ENCODE peak calls at places on chromosomes 7 and 10, in six cellular contexts. One of them, this sample, is unnamed.

GRCh38 chr10:43912469-43912868 is 263.8 kb upstream of the ZNF32 start:
- DNase-seq in AG04450: no peak
- DNase-seq in ovary: no peak
- DNase-seq in PC-3: no peak
- DNase-seq in D721Med: no peak
- DNase-seq in Peyer's patch: no peak
- DNase-seq in this sample: no peak

GRCh38 chr10:116017405-116017804 is 255.6 kb downstream of the GFRA1 start:
- DNase-seq in AG04450: no peak
- DNase-seq in ovary: no peak
- DNase-seq in PC-3: no peak
- DNase-seq in D721Med: no peak
- DNase-seq in Peyer's patch: no peak
- DNase-seq in this sample: no peak

GRCh38 chr10:119274519-119275045 is 67.2 kb downstream of the GRK5 start:
- DNase-seq in AG04450: no peak
- DNase-seq in ovary: no peak
- DNase-seq in PC-3: no peak
- DNase-seq in D721Med: no peak
- DNase-seq in Peyer's patch: no peak
- DNase-seq in this sample: no peak

GRCh38 chr7:136947347-136947746 is 78.9 kb downstream of the CHRM2 start:
- DNase-seq in AG04450: no peak
- DNase-seq in ovary: no peak
- DNase-seq in PC-3: peak
- DNase-seq in D721Med: no peak
- DNase-seq in Peyer's patch: no peak
- DNase-seq in this sample: peak

GRCh38 chr7:102393467-102393866 is 2.7 kb upstream of the PRKRIP1 start:
- DNase-seq in AG04450: no peak
- DNase-seq in ovary: no peak
- DNase-seq in PC-3: peak
- DNase-seq in D721Med: no peak
- DNase-seq in Peyer's patch: no peak
- DNase-seq in this sample: no peak

GRCh38 chr10:119940487-119940886 is 48.0 kb downstream of the SEC23IP start:
- DNase-seq in AG04450: no peak
- DNase-seq in ovary: no peak
- DNase-seq in PC-3: no peak
- DNase-seq in D721Med: no peak
- DNase-seq in Peyer's patch: no peak
- DNase-seq in this sample: no peak

GRCh38 chr7:40305229-40305628 is 170.4 kb downstream of the SUGCT start:
- DNase-seq in AG04450: no peak
- DNase-seq in ovary: no peak
- DNase-seq in PC-3: no peak
- DNase-seq in D721Med: no peak
- DNase-seq in Peyer's patch: no peak
- DNase-seq in this sample: no peak

GRCh38 chr7:32588657-32589056 is 93.4 kb downstream of the AVL9 start:
- DNase-seq in AG04450: no peak
- DNase-seq in ovary: no peak
- DNase-seq in PC-3: peak
- DNase-seq in D721Med: no peak
- DNase-seq in Peyer's patch: no peak
- DNase-seq in this sample: peak

GRCh38 chr7:101237206-101238067 is at the start of gene CLDN15:
- DNase-seq in AG04450: no peak
- DNase-seq in ovary: peak
- DNase-seq in PC-3: no peak
- DNase-seq in D721Med: peak
- DNase-seq in Peyer's patch: no peak
- DNase-seq in this sample: no peak

GRCh38 chr10:2885276-2885955 is 181.9 kb upstream of the PFKP start:
- DNase-seq in AG04450: no peak
- DNase-seq in ovary: no peak
- DNase-seq in PC-3: no peak
- DNase-seq in D721Med: no peak
- DNase-seq in Peyer's patch: no peak
- DNase-seq in this sample: no peak

GRCh38 chr10:78849731-78850130 is 219.0 kb upstream of the ZMIZ1 start:
- DNase-seq in AG04450: no peak
- DNase-seq in ovary: no peak
- DNase-seq in PC-3: no peak
- DNase-seq in D721Med: no peak
- DNase-seq in Peyer's patch: no peak
- DNase-seq in this sample: no peak

GRCh38 chr10:44171765-44172164 is 213.1 kb downstream of the CXCL12 start:
- DNase-seq in AG04450: no peak
- DNase-seq in ovary: no peak
- DNase-seq in PC-3: no peak
- DNase-seq in D721Med: no peak
- DNase-seq in Peyer's patch: no peak
- DNase-seq in this sample: no peak

GRCh38 chr7:6271091-6271658 is 1.2 kb downstream of the CYTH3 start:
- DNase-seq in AG04450: no peak
- DNase-seq in ovary: peak
- DNase-seq in PC-3: peak
- DNase-seq in D721Med: no peak
- DNase-seq in Peyer's patch: peak
- DNase-seq in this sample: peak

GRCh38 chr7:141275350-141275749 is 201.5 kb downstream of the TMEM178B start:
- DNase-seq in AG04450: no peak
- DNase-seq in ovary: no peak
- DNase-seq in PC-3: no peak
- DNase-seq in D721Med: no peak
- DNase-seq in Peyer's patch: no peak
- DNase-seq in this sample: no peak
- TF ChIP-seq CTCF in AG04450: no peak
- TF ChIP-seq CTCF in ovary: no peak
- TF ChIP-seq CTCF in PC-3: no peak
- TF ChIP-seq CTCF in D721Med: no peak
- TF ChIP-seq CTCF in Peyer's patch: no peak
- TF ChIP-seq CTCF in this sample: no peak

DNA sequence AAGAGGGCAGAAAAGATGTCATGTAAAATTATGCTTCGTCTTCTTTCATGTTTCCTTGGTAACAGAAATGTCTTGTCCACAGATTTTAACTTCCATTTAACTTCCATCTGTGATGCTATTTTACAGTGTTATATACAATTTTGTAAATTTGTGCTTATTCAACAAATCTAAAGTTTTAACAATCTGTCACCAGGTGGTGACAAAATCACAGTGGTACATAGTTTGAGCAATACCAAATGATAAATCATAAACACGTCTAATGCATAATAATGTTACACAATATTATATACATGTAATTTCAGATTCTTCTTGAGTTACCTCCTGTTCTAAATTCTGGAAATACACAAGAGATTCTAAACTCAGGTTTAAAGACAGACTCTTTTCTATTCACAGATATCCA is 784.4 kb upstream of the CELF2 start:
- DNase-seq in AG04450: no peak
- DNase-seq in ovary: no peak
- DNase-seq in PC-3: no peak
- DNase-seq in D721Med: no peak
- DNase-seq in Peyer's patch: no peak
- DNase-seq in this sample: peak
- TF ChIP-seq CTCF in AG04450: no peak
- TF ChIP-seq CTCF in ovary: no peak
- TF ChIP-seq CTCF in PC-3: no peak
- TF ChIP-seq CTCF in D721Med: no peak
- TF ChIP-seq CTCF in Peyer's patch: no peak
- TF ChIP-seq CTCF in this sample: peak

DNA sequence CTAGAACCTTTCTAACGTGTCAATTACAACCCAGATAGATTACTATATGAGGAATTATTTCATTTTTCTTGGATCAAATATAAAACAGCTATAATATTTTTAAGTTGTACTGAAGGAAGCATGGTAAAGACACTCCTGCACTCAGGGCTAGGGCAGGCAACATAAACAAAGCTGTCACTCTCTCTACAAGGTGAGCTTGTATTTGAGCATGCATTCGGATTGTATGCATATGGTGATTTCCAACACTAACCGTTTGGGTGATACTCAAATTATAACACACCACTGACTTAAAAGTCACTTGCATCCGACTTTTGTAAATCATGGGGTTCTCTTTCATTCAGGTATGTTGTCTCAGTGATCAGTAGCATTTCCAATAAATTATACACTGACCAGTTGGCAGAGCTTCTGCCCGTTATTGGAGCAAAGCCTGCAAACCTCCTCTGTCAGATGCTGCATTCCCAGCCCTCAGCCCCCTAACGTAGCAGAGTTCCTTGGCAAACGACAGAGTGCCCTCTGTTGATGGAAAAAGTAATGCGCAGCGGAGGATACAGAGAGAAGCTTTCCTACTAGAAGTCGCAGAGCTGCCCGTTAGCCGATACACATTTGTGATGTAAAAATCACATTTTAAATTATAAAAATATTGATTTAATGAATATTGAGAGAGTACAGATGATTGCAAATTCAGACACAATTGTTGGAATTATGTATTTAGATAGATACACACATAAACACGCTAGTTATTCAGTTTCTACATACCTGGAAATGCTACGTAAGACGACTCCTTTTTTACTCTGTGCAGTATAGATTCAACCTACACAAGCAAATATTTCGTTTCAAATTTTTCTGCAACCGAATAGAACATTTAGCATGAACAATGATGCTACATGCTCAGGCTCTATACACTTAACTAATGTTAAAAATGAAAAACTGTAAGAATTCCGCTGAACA is 173.9 kb upstream of the SP4 start:
- DNase-seq in AG04450: no peak
- DNase-seq in ovary: no peak
- DNase-seq in PC-3: peak
- DNase-seq in D721Med: peak
- DNase-seq in Peyer's patch: no peak
- DNase-seq in this sample: peak
- TF ChIP-seq CTCF in AG04450: peak
- TF ChIP-seq CTCF in ovary: no peak
- TF ChIP-seq CTCF in PC-3: peak
- TF ChIP-seq CTCF in D721Med: peak
- TF ChIP-seq CTCF in Peyer's patch: peak
- TF ChIP-seq CTCF in this sample: peak

GRCh38 chr7:16604054-16604453 is 41.5 kb downstream of the ANKMY2 start:
- DNase-seq in AG04450: no peak
- DNase-seq in ovary: no peak
- DNase-seq in PC-3: peak
- DNase-seq in D721Med: no peak
- DNase-seq in Peyer's patch: no peak
- DNase-seq in this sample: peak
- TF ChIP-seq CTCF in AG04450: peak
- TF ChIP-seq CTCF in ovary: no peak
- TF ChIP-seq CTCF in PC-3: peak
- TF ChIP-seq CTCF in D721Med: peak
- TF ChIP-seq CTCF in Peyer's patch: peak
- TF ChIP-seq CTCF in this sample: peak

DNA sequence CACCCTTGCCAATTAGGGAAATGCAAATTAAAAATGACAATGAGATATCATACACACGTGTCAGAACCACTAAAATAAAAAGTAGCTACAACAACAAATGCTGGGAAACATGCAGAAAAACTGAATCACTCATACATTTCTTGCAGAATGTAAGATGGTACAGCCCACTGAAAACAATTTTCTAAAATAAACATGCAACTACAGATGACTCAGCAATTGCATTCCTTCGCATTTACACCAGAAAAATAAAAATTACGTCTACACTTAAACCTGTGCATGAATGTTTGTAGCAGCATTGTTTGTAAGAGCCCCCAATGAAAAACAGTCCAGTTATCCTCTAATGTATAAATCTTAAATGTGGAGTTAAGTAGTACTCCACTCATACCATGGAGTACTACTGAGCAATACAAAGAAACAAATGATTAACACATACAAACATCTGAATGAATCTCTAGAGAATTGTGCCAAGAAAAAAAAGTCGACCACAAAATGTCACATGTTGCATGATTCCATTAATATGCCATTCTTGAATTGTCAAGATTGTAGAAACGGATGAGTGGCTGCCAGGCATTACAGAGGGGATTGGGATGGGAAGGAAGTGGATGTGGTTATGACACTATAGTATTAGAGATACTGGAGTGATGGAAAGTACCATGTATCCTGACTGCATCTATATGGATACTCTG is 134.6 kb upstream of the NPSR1 start:
- DNase-seq in AG04450: no peak
- DNase-seq in ovary: no peak
- DNase-seq in PC-3: peak
- DNase-seq in D721Med: no peak
- DNase-seq in Peyer's patch: no peak
- DNase-seq in this sample: peak
- TF ChIP-seq CTCF in AG04450: no peak
- TF ChIP-seq CTCF in ovary: no peak
- TF ChIP-seq CTCF in PC-3: no peak
- TF ChIP-seq CTCF in D721Med: no peak
- TF ChIP-seq CTCF in Peyer's patch: no peak
- TF ChIP-seq CTCF in this sample: no peak

GRCh38 chr10:63003816-63004453 is 129.2 kb upstream of the NRBF2 start:
- DNase-seq in AG04450: no peak
- DNase-seq in ovary: no peak
- DNase-seq in PC-3: peak
- DNase-seq in D721Med: no peak
- DNase-seq in Peyer's patch: no peak
- DNase-seq in this sample: peak
- TF ChIP-seq CTCF in AG04450: peak
- TF ChIP-seq CTCF in ovary: no peak
- TF ChIP-seq CTCF in PC-3: peak
- TF ChIP-seq CTCF in D721Med: peak
- TF ChIP-seq CTCF in Peyer's patch: peak
- TF ChIP-seq CTCF in this sample: no peak

GRCh38 chr7:27143022-27143949 is at the start of gene HOXA5:
- DNase-seq in AG04450: peak
- DNase-seq in ovary: no peak
- DNase-seq in PC-3: no peak
- DNase-seq in D721Med: no peak
- DNase-seq in Peyer's patch: peak
- DNase-seq in this sample: peak
- TF ChIP-seq CTCF in AG04450: peak
- TF ChIP-seq CTCF in ovary: no peak
- TF ChIP-seq CTCF in PC-3: no peak
- TF ChIP-seq CTCF in D721Med: peak
- TF ChIP-seq CTCF in Peyer's patch: peak
- TF ChIP-seq CTCF in this sample: peak

DNA sequence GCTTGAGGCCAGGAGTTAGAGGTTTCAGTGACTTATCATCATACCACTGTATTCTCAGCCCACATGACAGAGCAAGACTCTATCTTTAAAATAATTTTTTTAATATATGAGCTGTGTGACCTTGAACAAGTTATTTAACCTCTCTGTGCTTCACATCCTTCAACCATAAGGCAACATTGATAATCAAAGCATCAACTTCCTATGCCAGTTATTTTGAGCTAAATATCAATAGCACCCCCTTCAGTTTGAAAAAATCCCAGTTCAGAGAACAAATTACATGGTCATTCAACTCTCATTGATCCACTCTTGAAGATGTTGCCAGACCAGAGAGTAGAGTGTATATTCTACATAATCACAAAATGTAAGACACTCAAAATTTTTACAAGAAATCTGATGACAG is 53.0 kb downstream of the ASNS start:
- DNase-seq in AG04450: no peak
- DNase-seq in ovary: no peak
- DNase-seq in PC-3: peak
- DNase-seq in D721Med: no peak
- DNase-seq in Peyer's patch: no peak
- DNase-seq in this sample: peak
- TF ChIP-seq CTCF in AG04450: no peak
- TF ChIP-seq CTCF in ovary: no peak
- TF ChIP-seq CTCF in PC-3: peak
- TF ChIP-seq CTCF in D721Med: peak
- TF ChIP-seq CTCF in Peyer's patch: peak
- TF ChIP-seq CTCF in this sample: peak

This sample was measured in MCF 10A.